ENCODE peak calls at places on chromosome 4, in ten cellular contexts. C is HuH-7; T is HS-5; A is NCI-H345; O is T-cell; F is RPMI7951; J is T-helper 1 cell; W is activated naive CD4-positive, alpha-beta T cell; G is stromal cell of bone marrow; N is chondrocyte. D is an unnamed sample.

GRCh38 chr4:98688416-98689290 is 30.2 kb upstream of the TSPAN5 start:
- DNase-seq in C (no peak), T (peak; percentile 48), A (no peak), O (no peak), F (peak; percentile 92), J (peak; percentile 67), W (no peak), G (peak; percentile 25), N (no peak), D (no peak)

GRCh38 chr4:73664470-73664869 is 44.2 kb upstream of the RASSF6 start:
- DNase-seq in C (no peak), T (no peak), A (no peak), O (no peak), F (no peak), J (no peak), W (no peak), G (no peak), N (no peak), D (no peak)

GRCh38 chr4:98518555-98519267 is 139.7 kb downstream of the TSPAN5 start:
- DNase-seq in C (no peak), T (no peak), A (no peak), O (no peak), F (no peak), J (peak; percentile 54), W (no peak), G (no peak), N (no peak), D (peak; percentile 69)

GRCh38 chr4:55125087-55125721 is at the start of gene KDR:
- DNase-seq in C (no peak), T (no peak), A (peak; percentile 20), O (no peak), F (peak; percentile 3), J (no peak), W (no peak), G (no peak), N (peak; percentile 79), D (no peak)

GRCh38 chr4:7788687-7789425 is 150.8 kb downstream of the AFAP1 start:
- DNase-seq in C (no peak), T (no peak), A (no peak), O (no peak), F (no peak), J (no peak), W (no peak), G (no peak), N (peak; percentile 65), D (no peak)

GRCh38 chr4:68498413-68499007 is 51.2 kb downstream of the TMPRSS11E start:
- DNase-seq in C (peak; percentile 31), T (peak; percentile 23), A (peak; percentile 41), O (peak; percentile 20), F (peak; percentile 47), J (peak; percentile 61), W (no peak), G (peak; percentile 36), N (no peak), D (peak; percentile 69)

GRCh38 chr4:90126805-90127204 is 389 bp upstream of the CCSER1 start:
- DNase-seq in C (no peak), T (no peak), A (no peak), O (no peak), F (no peak), J (no peak), W (no peak), G (no peak), N (no peak), D (no peak)

GRCh38 chr4:78437608-78438088 is 113.9 kb upstream of the ANXA3 start:
- DNase-seq in C (no peak), T (no peak), A (no peak), O (no peak), F (no peak), J (no peak), W (no peak), G (no peak), N (no peak), D (no peak)

GRCh38 chr4:40395908-40396806 is 61.0 kb downstream of the CHRNA9 start:
- DNase-seq in C (peak; percentile 60), T (no peak), A (peak; percentile 77), O (no peak), F (no peak), J (no peak), W (no peak), G (peak; percentile 33), N (no peak), D (no peak)

GRCh38 chr4:114698256-114698655 is 99.6 kb downstream of the UGT8 start:
- DNase-seq in C (no peak), T (no peak), A (no peak), O (no peak), F (no peak), J (no peak), W (no peak), G (no peak), N (no peak), D (no peak)

GRCh38 chr4:179415842-179416223 is 1973.6 kb upstream of the AGA start:
- DNase-seq in C (no peak), T (no peak), A (no peak), O (no peak), F (no peak), J (no peak), W (no peak), G (no peak), N (no peak), D (no peak)

GRCh38 chr4:4618846-4619245 is 77.0 kb upstream of the STX18 start:
- DNase-seq in C (no peak), T (no peak), A (no peak), O (no peak), F (no peak), J (no peak), W (no peak), G (no peak), N (no peak), D (no peak)

GRCh38 chr4:110310795-110311194 is 112.4 kb upstream of the ELOVL6 start:
- DNase-seq in C (no peak), T (no peak), A (no peak), O (no peak), F (peak; percentile 26), J (no peak), W (no peak), G (no peak), N (no peak), D (no peak)

GRCh38 chr4:124555959-124556358 is 156.6 kb downstream of the ANKRD50 start:
- DNase-seq in C (no peak), T (no peak), A (no peak), O (no peak), F (no peak), J (no peak), W (no peak), G (no peak), N (no peak), D (no peak)

D was measured in B cell.